ENCODE peak calls at places on chromosome 17, in nine cellular contexts. M, Y, L, Z, E, A, X, K and P are unnamed samples.

GRCh38 chr17:75652934-75653549 is 13.9 kb downstream of the RECQL5 start:
- DNase-seq in M (no peak), Y (no peak), L (no peak), Z (no peak), E (no peak), A (no peak), X (no peak), K (no peak), P (no peak)

GRCh38 chr17:16569358-16569712 is 331 bp upstream of the ZNF287 start:
- DNase-seq in M (no peak), Y (no peak), L (no peak), Z (no peak), E (no peak), A (peak; percentile 5), X (no peak), K (no peak), P (no peak)

GRCh38 chr17:35898283-35899070 is 18.3 kb upstream of the CCL5 start:
- DNase-seq in M (no peak), Y (no peak), L (peak; percentile 60), Z (no peak), E (no peak), A (no peak), X (no peak), K (peak; percentile 88), P (peak; percentile 80)

GRCh38 chr17:21126645-21127507 is at the start of gene DHRS7B:
- DNase-seq in M (peak; percentile 89), Y (peak; percentile 99), L (peak; percentile 94), Z (peak; percentile 96), E (peak; percentile 95), A (peak; percentile 95), X (peak; percentile 95), K (peak; percentile 98), P (peak; percentile 97)

GRCh38 chr17:48601528-48602430 is 3.0 kb downstream of the HOXB6 start:
- DNase-seq in M (no peak), Y (no peak), L (no peak), Z (peak; percentile 73), E (no peak), A (no peak), X (no peak), K (no peak), P (no peak)

GRCh38 chr17:53630638-53631037 is 192.1 kb upstream of the KIF2B start:
- DNase-seq in M (no peak), Y (no peak), L (no peak), Z (no peak), E (no peak), A (no peak), X (no peak), K (no peak), P (no peak)

GRCh38 chr17:76353004-76353598 is 615 bp downstream of the PRPSAP1 start:
- DNase-seq in M (no peak), Y (no peak), L (peak; percentile 40), Z (no peak), E (no peak), A (no peak), X (peak; percentile 21), K (peak; percentile 34), P (peak; percentile 37)

GRCh38 chr17:82593590-82594087 is 54.6 kb downstream of the WDR45B start:
- DNase-seq in M (no peak), Y (no peak), L (peak; percentile 52), Z (peak; percentile 82), E (no peak), A (no peak), X (no peak), K (no peak), P (no peak)

GRCh38 chr17:77287432-77288068 is 146.8 kb downstream of the SEC14L1 start:
- DNase-seq in M (no peak), Y (no peak), L (peak; percentile 97), Z (no peak), E (peak; percentile 92), A (no peak), X (no peak), K (peak; percentile 83), P (peak; percentile 79)

GRCh38 chr17:61542027-61542426 is 49.0 kb downstream of the NACA2 start:
- DNase-seq in M (no peak), Y (no peak), L (no peak), Z (no peak), E (no peak), A (no peak), X (no peak), K (no peak), P (no peak)

GRCh38 chr17:61543786-61544415 is 47.1 kb downstream of the NACA2 start:
- DNase-seq in M (no peak), Y (no peak), L (no peak), Z (no peak), E (no peak), A (no peak), X (no peak), K (no peak), P (no peak)

GRCh38 chr17:61547113-61547512 is 43.9 kb downstream of the NACA2 start:
- DNase-seq in M (no peak), Y (no peak), L (no peak), Z (no peak), E (no peak), A (no peak), X (no peak), K (no peak), P (no peak)

GRCh38 chr17:61540870-61541269 is 50.1 kb downstream of the NACA2 start:
- DNase-seq in M (no peak), Y (no peak), L (no peak), Z (no peak), E (no peak), A (no peak), X (no peak), K (no peak), P (no peak)

GRCh38 chr17:61545335-61545938 is 45.6 kb downstream of the NACA2 start:
- DNase-seq in M (no peak), Y (no peak), L (no peak), Z (no peak), E (no peak), A (no peak), X (no peak), K (no peak), P (no peak)
- TF ChIP-seq POLR2A in M (no peak), Y (no peak), L (no peak), Z (no peak), E (no peak), A (no peak), X (no peak), K (no peak), P (no peak)

GRCh38 chr17:49729074-49729473 is 21.3 kb upstream of the SLC35B1 start:
- DNase-seq in M (no peak), Y (no peak), L (no peak), Z (no peak), E (no peak), A (no peak), X (no peak), K (no peak), P (no peak)

GRCh38 chr17:49727353-49727752 is 19.6 kb upstream of the SLC35B1 start:
- DNase-seq in M (no peak), Y (no peak), L (no peak), Z (no peak), E (no peak), A (no peak), X (no peak), K (no peak), P (no peak)

GRCh38 chr17:49730078-49730786 is 22.5 kb upstream of the SLC35B1 start:
- DNase-seq in M (peak; percentile 73), Y (peak; percentile 93), L (peak; percentile 95), Z (no peak), E (no peak), A (no peak), X (peak; percentile 93), K (peak; percentile 55), P (peak; percentile 89)

GRCh38 chr17:49728425-49728824 is 20.7 kb upstream of the SLC35B1 start:
- DNase-seq in M (no peak), Y (no peak), L (no peak), Z (no peak), E (no peak), A (no peak), X (no peak), K (no peak), P (no peak)

GRCh38 chr17:49730787-49731441 is 23.1 kb upstream of the SLC35B1 start:
- DNase-seq in M (no peak), Y (no peak), L (no peak), Z (no peak), E (no peak), A (no peak), X (no peak), K (no peak), P (no peak)
- H3K27ac ChIP-seq in M (peak overlapping the region; percentile 60), Y (peak overlapping the region; percentile 82), L (no peak overlapping the region), Z (peak overlapping the region; percentile 2), E (no peak overlapping the region), A (no peak overlapping the region), X (no peak overlapping the region), K (peak overlapping the region; percentile 73), P (peak overlapping the region; percentile 80)

GRCh38 chr17:8745586-8746500 is 1.2 kb upstream of the CCDC42 start:
- DNase-seq in M (peak; percentile 39), Y (no peak), L (peak; percentile 41), Z (peak; percentile 96), E (peak; percentile 16), A (peak; percentile 4), X (peak; percentile 72), K (peak; percentile 68), P (peak; percentile 63)

GRCh38 chr17:8742828-8743227 is 1.8 kb downstream of the CCDC42 start:
- DNase-seq in M (no peak), Y (no peak), L (no peak), Z (no peak), E (no peak), A (no peak), X (no peak), K (no peak), P (no peak)

GRCh38 chr17:8742274-8742673 is 2.4 kb downstream of the CCDC42 start:
- DNase-seq in M (no peak), Y (no peak), L (no peak), Z (no peak), E (no peak), A (no peak), X (no peak), K (no peak), P (no peak)

GRCh38 chr17:8746501-8747236 is 2.0 kb upstream of the CCDC42 start:
- DNase-seq in M (no peak), Y (no peak), L (no peak), Z (no peak), E (peak; percentile 8), A (peak; percentile 1), X (no peak), K (no peak), P (no peak)

DNA sequence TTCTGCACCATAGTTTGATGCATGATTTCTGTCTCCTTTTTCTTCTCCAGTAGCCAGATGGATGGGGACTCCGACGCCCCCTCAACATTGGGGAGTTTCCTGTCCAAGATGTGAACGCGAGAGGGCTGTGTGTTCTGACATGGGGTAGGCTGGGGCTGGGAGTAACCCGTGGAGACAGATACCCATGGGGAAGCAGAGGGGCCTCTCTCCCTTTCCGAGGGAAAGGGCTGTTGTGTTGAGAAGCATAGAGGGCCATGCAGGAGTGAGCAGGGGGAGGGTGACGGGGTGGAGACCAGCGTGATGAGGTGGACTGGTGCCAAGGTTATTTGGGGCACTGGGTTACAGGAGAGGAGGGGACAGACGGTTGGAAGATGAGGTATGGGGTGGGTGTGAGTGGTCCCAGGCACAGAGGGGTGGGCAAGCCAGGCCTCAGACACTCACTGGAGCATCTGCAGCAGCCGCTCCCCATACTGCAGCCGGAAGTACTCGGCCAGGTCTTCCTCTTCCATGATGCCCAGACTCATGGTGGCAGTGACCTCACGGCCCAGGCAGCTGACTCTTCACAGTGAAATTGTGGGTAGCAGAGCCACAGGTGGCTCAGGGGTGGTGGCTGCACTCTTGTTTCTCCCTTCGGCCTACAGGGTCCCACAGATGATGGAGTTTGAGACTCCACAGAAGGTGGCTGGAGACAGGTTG is 402 bp downstream of the CCDC42 start:
- DNase-seq in M (no peak), Y (no peak), L (no peak), Z (no peak), E (no peak), A (no peak), X (no peak), K (no peak), P (no peak)
- H3K4me3 ChIP-seq in M (no peak overlapping the region), Y (no peak overlapping the region), L (no peak overlapping the region), Z (no peak overlapping the region), E (no peak overlapping the region), A (no peak overlapping the region), X (no peak overlapping the region), K (no peak overlapping the region), P (no peak overlapping the region)

GRCh38 chr17:29929544-29930398 is at the start of gene SSH2:
- DNase-seq in M (peak; percentile 49), Y (peak; percentile 93), L (peak; percentile 86), Z (peak; percentile 98), E (peak; percentile 60), A (peak; percentile 67), X (peak; percentile 69), K (peak; percentile 93), P (peak; percentile 92)
- TF ChIP-seq POLR2A in M (no peak), Y (no peak), L (peak; percentile 26), Z (peak; percentile 71), E (peak; percentile 29), A (peak; percentile 85), X (no peak), K (no peak), P (peak; percentile 64)